ENCODE peak calls at places on chromosomes 13 and 19, in nine cellular contexts. T, L, X, Y, F, O, A, P and S are unnamed samples.

GRCh38 chr19:4581381-4582111 is 22.1 kb upstream of the SEMA6B start:
- DNase-seq in P (no peak), O (no peak), X (peak), A (peak), T (no peak), L (peak), F (no peak), Y (no peak), S (no peak)

GRCh38 chr13:60623131-60623530 is 226.1 kb downstream of the TDRD3 start:
- DNase-seq in F (no peak), Y (no peak), A (no peak), L (peak), P (no peak), T (no peak), X (no peak), O (no peak), S (no peak)

GRCh38 chr19:1507763-1508506 is 4.9 kb downstream of the ADAMTSL5 start:
- DNase-seq in T (peak), A (peak), Y (peak), F (peak), X (peak), O (peak), L (peak), P (peak), S (peak)

GRCh38 chr13:109697936-109698335 is 88.4 kb downstream of the IRS2 start:
- DNase-seq in X (no peak), L (no peak), A (no peak), Y (no peak), F (no peak), T (no peak), O (no peak), P (no peak), S (no peak)

GRCh38 chr19:1859319-1859718 is 4.1 kb downstream of the KLF16 start:
- DNase-seq in P (no peak), Y (no peak), L (no peak), A (no peak), X (no peak), O (no peak), F (no peak), T (no peak), S (no peak)

GRCh38 chr19:42315024-42315423 is 1.9 kb downstream of the TMEM145 start:
- DNase-seq in X (no peak), F (no peak), T (no peak), P (no peak), O (no peak), A (no peak), L (no peak), Y (no peak), S (no peak)

GRCh38 chr19:34499155-34499834 is 17.7 kb downstream of the WTIP start:
- DNase-seq in O (no peak), P (no peak), X (no peak), L (no peak), T (no peak), A (no peak), Y (no peak), F (no peak), S (no peak)

GRCh38 chr13:28533049-28533436 is 38.1 kb upstream of the FLT1 start:
- DNase-seq in F (no peak), A (no peak), L (no peak), T (no peak), O (no peak), P (no peak), Y (no peak), X (no peak), S (no peak)

GRCh38 chr19:18340237-18340989 is at the start of gene PGPEP1:
- DNase-seq in T (peak), O (peak), Y (peak), L (no peak), P (peak), X (peak), A (peak), F (peak), S (peak)

GRCh38 chr13:97306646-97307045 is 84.5 kb downstream of the MBNL2 start:
- DNase-seq in Y (no peak), X (no peak), T (no peak), P (no peak), O (no peak), L (no peak), F (no peak), A (no peak), S (no peak)

GRCh38 chr13:44159633-44160279 is 213.9 kb upstream of the SERP2 start:
- DNase-seq in Y (no peak), O (no peak), A (no peak), X (no peak), T (no peak), F (no peak), L (peak), P (no peak), S (no peak)

GRCh38 chr13:71625694-71626093 is 241.3 kb downstream of the DACH1 start:
- DNase-seq in X (no peak), Y (no peak), T (no peak), P (no peak), A (no peak), L (no peak), F (no peak), O (no peak), S (no peak)

GRCh38 chr13:112457485-112457884 is 81.3 kb downstream of the SPACA7 start:
- DNase-seq in Y (no peak), T (no peak), A (no peak), P (no peak), F (no peak), O (no peak), L (no peak), X (no peak), S (no peak)

GRCh38 chr13:32225494-32225931 is 89.7 kb downstream of the ZAR1L start:
- DNase-seq in X (no peak), F (no peak), L (no peak), O (no peak), Y (no peak), T (no peak), P (no peak), A (no peak), S (no peak)

GRCh38 chr19:42254083-42254849 is 662 bp downstream of the ERF start:
- DNase-seq in Y (peak), O (peak), T (peak), L (peak), A (peak), X (peak), F (peak), P (peak), S (peak)

GRCh38 chr19:34353546-34353945 is 11.4 kb upstream of the GPI start:
- DNase-seq in Y (no peak), T (no peak), A (no peak), O (no peak), F (no peak), X (no peak), P (no peak), L (no peak), S (no peak)

GRCh38 chr13:37109080-37109678 is 3.7 kb upstream of the CSNK1A1L start:
- DNase-seq in O (no peak), P (no peak), Y (no peak), F (peak), T (no peak), L (peak), A (no peak), X (peak), S (no peak)